ENCODE peak calls at places on chromosomes 4 and X, in four cellular contexts. One of them, this sample, is unnamed.

GRCh38 chr4:33961751-33962150 is 2282.6 kb downstream of the ARAP2 start:
- DNase-seq in iPS DF 19.7: no peak
- DNase-seq in caudate nucleus: no peak
- DNase-seq in stimulated activated CD8-positive, alpha-beta memory T cell treated with anti-CD3 and anti-CD28 coated beads, Interleukin-2, amount 100 ng/mL, for 1 hour: no peak
- DNase-seq in this sample: no peak

GRCh38 chrX:130829526-130830515 is 73.2 kb downstream of the ENOX2 start:
- DNase-seq in caudate nucleus: no peak
- DNase-seq in stimulated activated CD8-positive, alpha-beta memory T cell treated with anti-CD3 and anti-CD28 coated beads, Interleukin-2, amount 100 ng/mL, for 1 hour: no peak
- DNase-seq in iPS DF 19.7: no peak
- DNase-seq in this sample: no peak

GRCh38 chrX:56726609-56727008 is 2.4 kb upstream of the NBDY start:
- DNase-seq in caudate nucleus: no peak
- DNase-seq in iPS DF 19.7: no peak
- DNase-seq in stimulated activated CD8-positive, alpha-beta memory T cell treated with anti-CD3 and anti-CD28 coated beads, Interleukin-2, amount 100 ng/mL, for 1 hour: no peak
- DNase-seq in this sample: no peak

GRCh38 chr4:54550415-54551171 is 107.2 kb upstream of the KIT start:
- DNase-seq in iPS DF 19.7: no peak
- DNase-seq in caudate nucleus: no peak
- DNase-seq in stimulated activated CD8-positive, alpha-beta memory T cell treated with anti-CD3 and anti-CD28 coated beads, Interleukin-2, amount 100 ng/mL, for 1 hour: no peak
- DNase-seq in this sample: no peak

GRCh38 chr4:182825786-182826185 is 91.4 kb downstream of the DCTD start:
- DNase-seq in iPS DF 19.7: no peak
- DNase-seq in stimulated activated CD8-positive, alpha-beta memory T cell treated with anti-CD3 and anti-CD28 coated beads, Interleukin-2, amount 100 ng/mL, for 1 hour: no peak
- DNase-seq in caudate nucleus: no peak
- DNase-seq in this sample: no peak

GRCh38 chr4:110245567-110245966 is 47.2 kb upstream of the ELOVL6 start:
- DNase-seq in iPS DF 19.7: no peak
- DNase-seq in stimulated activated CD8-positive, alpha-beta memory T cell treated with anti-CD3 and anti-CD28 coated beads, Interleukin-2, amount 100 ng/mL, for 1 hour: no peak
- DNase-seq in caudate nucleus: no peak
- DNase-seq in this sample: no peak

GRCh38 chrX:5644786-5645185 is 583.9 kb downstream of the NLGN4X start:
- DNase-seq in stimulated activated CD8-positive, alpha-beta memory T cell treated with anti-CD3 and anti-CD28 coated beads, Interleukin-2, amount 100 ng/mL, for 1 hour: no peak
- DNase-seq in caudate nucleus: no peak
- DNase-seq in iPS DF 19.7: no peak
- DNase-seq in this sample: no peak

GRCh38 chr4:57220172-57220571 is 110.0 kb upstream of the IGFBP7 start:
- DNase-seq in iPS DF 19.7: no peak
- DNase-seq in stimulated activated CD8-positive, alpha-beta memory T cell treated with anti-CD3 and anti-CD28 coated beads, Interleukin-2, amount 100 ng/mL, for 1 hour: no peak
- DNase-seq in caudate nucleus: no peak
- DNase-seq in this sample: no peak

GRCh38 chrX:111447298-111447697 is 35.3 kb upstream of the DCX start:
- DNase-seq in caudate nucleus: no peak
- DNase-seq in iPS DF 19.7: no peak
- DNase-seq in stimulated activated CD8-positive, alpha-beta memory T cell treated with anti-CD3 and anti-CD28 coated beads, Interleukin-2, amount 100 ng/mL, for 1 hour: no peak
- DNase-seq in this sample: peak

GRCh38 chrX:115494133-115494532 is 66.8 kb upstream of the PLS3 start:
- DNase-seq in iPS DF 19.7: no peak
- DNase-seq in stimulated activated CD8-positive, alpha-beta memory T cell treated with anti-CD3 and anti-CD28 coated beads, Interleukin-2, amount 100 ng/mL, for 1 hour: no peak
- DNase-seq in caudate nucleus: no peak
- DNase-seq in this sample: no peak

This sample was measured in substantia nigra.